ENCODE peak calls at places on chromosomes 3 and 15, in seven cellular contexts. H, C, S, Y, I, V and L are unnamed samples.

GRCh38 chr15:63892794-63893441 is 59.2 kb upstream of the HERC1 start:
- DNase-seq in H (peak), C (peak), S (no peak), Y (peak), I (no peak), V (no peak), L (no peak)

GRCh38 chr15:92011611-92012367 is 158.3 kb downstream of the SLCO3A1 start:
- DNase-seq in H (peak), C (peak), S (no peak), Y (peak), I (peak), V (no peak), L (no peak)

GRCh38 chr3:42101048-42101447 is 9.9 kb downstream of the TRAK1 start:
- DNase-seq in H (peak), C (no peak), S (peak), Y (no peak), I (no peak), V (no peak), L (peak)

GRCh38 chr3:112128843-112129727 is 4.0 kb downstream of the GCSAM start:
- DNase-seq in H (peak), C (peak), S (no peak), Y (no peak), I (peak), V (no peak), L (peak)

GRCh38 chr3:52350981-52351761 is 35.1 kb downstream of the DNAH1 start:
- DNase-seq in H (no peak), C (no peak), S (no peak), Y (no peak), I (no peak), V (no peak), L (no peak)

GRCh38 chr3:190286014-190286413 is 36.2 kb downstream of the CLDN1 start:
- DNase-seq in H (no peak), C (no peak), S (no peak), Y (no peak), I (no peak), V (no peak), L (no peak)

GRCh38 chr3:188003188-188004171 is 150.5 kb upstream of the LPP start:
- DNase-seq in H (no peak), C (no peak), S (no peak), Y (no peak), I (no peak), V (no peak), L (no peak)

GRCh38 chr3:149621218-149622005 is 36.4 kb downstream of the WWTR1 start:
- DNase-seq in H (no peak), C (peak), S (peak), Y (no peak), I (no peak), V (no peak), L (peak)

GRCh38 chr3:168511428-168512014 is 415.8 kb upstream of the GOLIM4 start:
- DNase-seq in H (no peak), C (no peak), S (peak), Y (no peak), I (peak), V (no peak), L (peak)

GRCh38 chr3:128867200-128868125 is 12.0 kb upstream of the ACAD9 start:
- DNase-seq in H (peak), C (no peak), S (peak), Y (no peak), I (peak), V (no peak), L (no peak)

GRCh38 chr3:60081381-60082095 is 1031.7 kb upstream of the CFAP20DC start:
- DNase-seq in H (no peak), C (no peak), S (no peak), Y (no peak), I (peak), V (no peak), L (no peak)